ENCODE peak calls at places on chromosomes 4 and X, in nine cellular contexts. I is NCI-H1092, U is GM19239, S is NCI-H1436, K is tibial artery, R is hypothalamus, V is T-cell, O is neural crest cell, Z is activated gamma-delta T cell. J is an unnamed sample.

GRCh38 chr4:85496146-85496849 is 21.3 kb downstream of the ARHGAP24 start:
- DNase-seq in I (no peak), U (no peak), S (no peak), K (no peak), R (no peak), V (no peak), O (no peak), Z (no peak), J (no peak)

GRCh38 chr4:154014401-154015105 is 225.7 kb upstream of the SFRP2 start:
- DNase-seq in I (no peak), U (no peak), S (no peak), K (no peak), R (no peak), V (no peak), O (no peak), Z (no peak), J (no peak)

GRCh38 chr4:28075557-28075956 is 1214.9 kb downstream of the STIM2 start:
- DNase-seq in I (no peak), U (no peak), S (no peak), K (no peak), R (no peak), V (no peak), O (no peak), Z (no peak), J (no peak)

GRCh38 chr4:25180524-25181131 is 20.4 kb upstream of the SEPSECS start:
- DNase-seq in I (peak), U (peak), S (no peak), K (no peak), R (no peak), V (peak), O (no peak), Z (no peak), J (no peak)

GRCh38 chr4:75821966-75822365 is 80.3 kb downstream of the PPEF2 start:
- DNase-seq in I (no peak), U (no peak), S (no peak), K (no peak), R (no peak), V (no peak), O (no peak), Z (no peak), J (no peak)

GRCh38 chrX:22314211-22314610 is 41.5 kb downstream of the CBLL2 start:
- DNase-seq in I (no peak), U (no peak), S (no peak), K (no peak), R (no peak), V (no peak), O (no peak), Z (no peak), J (no peak)

GRCh38 chr4:54585321-54586000 is 72.3 kb upstream of the KIT start:
- DNase-seq in I (no peak), U (no peak), S (no peak), K (no peak), R (no peak), V (no peak), O (no peak), Z (no peak), J (no peak)

GRCh38 chr4:77843628-77844027 is 19.0 kb upstream of the MRPL1 start:
- DNase-seq in I (no peak), U (no peak), S (no peak), K (no peak), R (no peak), V (no peak), O (no peak), Z (no peak), J (no peak)

GRCh38 chrX:82127228-82128123 is 925.6 kb downstream of the SH3BGRL start:
- DNase-seq in I (no peak), U (peak), S (no peak), K (no peak), R (no peak), V (no peak), O (no peak), Z (no peak), J (no peak)

GRCh38 chr4:26004290-26004689 is 90.3 kb downstream of the SMIM20 start:
- DNase-seq in I (no peak), U (no peak), S (no peak), K (no peak), R (no peak), V (no peak), O (no peak), Z (no peak), J (no peak)

GRCh38 chr4:173560896-173561295 is 30.9 kb upstream of the HAND2 start:
- DNase-seq in I (no peak), U (no peak), S (no peak), K (no peak), R (no peak), V (no peak), O (no peak), Z (no peak), J (no peak)

GRCh38 chr4:71635094-71635493 is 148.8 kb downstream of the GC start:
- DNase-seq in I (no peak), U (no peak), S (peak), K (no peak), R (no peak), V (no peak), O (no peak), Z (no peak), J (no peak)

GRCh38 chr4:82436780-82437179 is 6.4 kb downstream of the ENOPH1 start:
- DNase-seq in I (no peak), U (no peak), S (no peak), K (no peak), R (no peak), V (no peak), O (no peak), Z (no peak), J (no peak)